ENCODE peak calls at places on chromosomes 4 and X, in seven cellular contexts. D, J, Q, V, U, R and C are unnamed samples. For H3K9me3 and H3K4me1, the result is how much of the 10 kb centered on the place peaks cover.

GRCh38 chr4:1246901-1247810 is 1.8 kb downstream of the CTBP1 start:
- DNase-seq in D (no peak), J (no peak), Q (no peak), V (no peak), U (peak), R (no peak), C (no peak)

GRCh38 chr4:98341309-98341708 is 80.1 kb downstream of the RAP1GDS1 start:
- DNase-seq in D (no peak), J (no peak), Q (no peak), V (no peak), U (no peak), R (no peak), C (no peak)

GRCh38 chr4:110306363-110306762 is 107.9 kb upstream of the ELOVL6 start:
- DNase-seq in D (no peak), J (no peak), Q (no peak), V (no peak), U (no peak), R (no peak), C (no peak)

GRCh38 chr4:986949-987688 is at the start of gene IDUA:
- DNase-seq in D (peak), J (peak), Q (peak), V (peak), U (peak), R (peak), C (no peak)

GRCh38 chr4:48093949-48094550 is 40.0 kb downstream of the TXK start:
- DNase-seq in D (no peak), J (no peak), Q (no peak), V (peak), U (no peak), R (no peak), C (no peak)

GRCh38 chr4:5812506-5813229 is 80.2 kb downstream of the CRMP1 start:
- DNase-seq in D (no peak), J (no peak), Q (no peak), V (peak), U (no peak), R (peak), C (peak)

GRCh38 chrX:48598645-48599044 is 1.4 kb downstream of the WDR13 start:
- DNase-seq in D (no peak), J (no peak), Q (no peak), V (no peak), U (no peak), R (no peak), C (no peak)

GRCh38 chr4:185915817-185916216 is 103.8 kb upstream of the SORBS2 start:
- DNase-seq in D (no peak), J (no peak), Q (no peak), V (no peak), U (no peak), R (no peak), C (no peak)

GRCh38 chr4:74932832-74933561 is at the start of gene PARM1:
- DNase-seq in D (no peak), J (peak), Q (peak), V (peak), U (peak), R (no peak), C (peak)

GRCh38 chr4:118167306-118167705 is 133.0 kb downstream of the NDST3 start:
- DNase-seq in D (no peak), J (no peak), Q (no peak), V (no peak), U (no peak), R (no peak), C (no peak)

GRCh38 chr4:18241744-18242143 is 220.2 kb upstream of the LCORL start:
- DNase-seq in D (no peak), J (no peak), Q (no peak), V (no peak), U (no peak), R (no peak), C (no peak)

GRCh38 chr4:161364681-161365080 is 799.1 kb downstream of the FSTL5 start:
- DNase-seq in D (no peak), J (no peak), Q (no peak), V (no peak), U (no peak), R (no peak), C (no peak)

DNA sequence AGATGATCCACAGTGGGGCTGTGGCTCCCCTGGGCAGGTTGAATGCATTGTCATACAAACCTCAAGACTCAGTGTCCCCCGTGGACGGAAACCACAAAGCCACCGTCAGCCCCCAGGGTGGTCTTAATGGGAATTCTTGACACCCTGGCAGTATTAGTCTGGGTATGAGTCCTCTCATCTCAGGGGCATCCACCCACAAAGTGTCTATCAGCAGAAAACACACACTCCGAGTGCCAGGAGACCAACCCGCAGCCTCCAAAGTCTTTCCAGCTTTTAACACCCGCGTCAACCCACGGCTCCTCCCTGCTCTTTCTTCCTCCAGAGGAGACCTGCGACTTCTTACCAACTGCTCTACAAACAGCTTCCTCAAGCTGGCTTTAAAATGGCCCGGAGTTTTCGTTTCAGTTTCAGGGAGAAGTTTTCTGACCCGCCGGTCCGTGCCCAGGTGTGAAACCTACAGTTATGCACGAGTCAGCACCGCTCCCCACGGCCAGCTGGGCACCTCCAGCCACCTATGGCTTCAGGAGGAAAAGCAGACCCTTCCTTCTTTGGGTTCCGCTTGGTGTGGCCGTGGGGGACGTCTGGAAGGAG is 14.4 kb upstream of the ASMTL start:
- DNase-seq in D (peak), J (peak), Q (peak), V (no peak), U (no peak), R (no peak), C (no peak)
- H3K4me3 ChIP-seq in D (peak), J (no peak), Q (no peak), V (no peak), U (peak), R (peak), C (no peak)

GRCh38 chrX:122439836-122440235 is 744.2 kb upstream of the GRIA3 start:
- DNase-seq in D (no peak), J (no peak), Q (no peak), V (no peak), U (no peak), R (no peak), C (no peak)

GRCh38 chrX:122441451-122441850 is 742.6 kb upstream of the GRIA3 start:
- DNase-seq in D (no peak), J (no peak), Q (no peak), V (no peak), U (no peak), R (no peak), C (no peak)

GRCh38 chrX:122434942-122435341 is 749.1 kb upstream of the GRIA3 start:
- DNase-seq in D (no peak), J (no peak), Q (no peak), V (no peak), U (no peak), R (no peak), C (no peak)

GRCh38 chrX:122440832-122441231 is 743.2 kb upstream of the GRIA3 start:
- DNase-seq in D (no peak), J (no peak), Q (no peak), V (no peak), U (no peak), R (no peak), C (no peak)
- H3K9me3 ChIP-seq in D (under half), J (under half), Q (under half), V (under half), U (under half), R (under half), C (under half)

GRCh38 chr4:88614058-88614457 is 21.8 kb downstream of the HERC3 start:
- DNase-seq in D (no peak), J (no peak), Q (no peak), V (no peak), U (no peak), R (no peak), C (no peak)
- H3K4me1 ChIP-seq in D (under half), J (half or more), Q (under half), V (under half), U (under half), R (half or more), C (under half)

GRCh38 chr4:181004056-181004455 is 1239.1 kb upstream of the TENM3 start:
- DNase-seq in D (no peak), J (no peak), Q (no peak), V (no peak), U (no peak), R (no peak), C (no peak)

GRCh38 chr4:181008164-181008563 is 1235.0 kb upstream of the TENM3 start:
- DNase-seq in D (no peak), J (no peak), Q (no peak), V (no peak), U (no peak), R (no peak), C (no peak)

GRCh38 chr4:181007751-181008150 is 1235.5 kb upstream of the TENM3 start:
- DNase-seq in D (no peak), J (no peak), Q (no peak), V (no peak), U (no peak), R (no peak), C (no peak)

GRCh38 chr4:181006509-181007290 is 1236.5 kb upstream of the TENM3 start:
- DNase-seq in D (no peak), J (no peak), Q (no peak), V (no peak), U (no peak), R (no peak), C (no peak)
- H3K4me3 ChIP-seq in D (no peak), J (no peak), Q (peak), V (no peak), U (peak), R (no peak), C (no peak)

GRCh38 chrX:144040793-144041192 is 156.9 kb downstream of the UBE2NL start:
- DNase-seq in D (no peak), J (no peak), Q (no peak), V (no peak), U (no peak), R (no peak), C (no peak)
- H3K9me3 ChIP-seq in D (under half), J (under half), Q (under half), V (under half), U (under half), R (under half), C (under half)